ENCODE peak calls at places on chromosome 7, in four cellular contexts. One of them, this sample, is unnamed.
A peak's percentile ranks its signal among the peaks of the same experiment; 100 is the strongest.

GRCh38 chr7:2639151-2639993 is 7.6 kb downstream of the TTYH3 start:
- DNase-seq in esophagus squamous epithelium: no peak
- DNase-seq in psoas muscle: no peak
- DNase-seq in aorta: no peak
- DNase-seq in this sample: no peak

GRCh38 chr7:22726345-22726848 is 603 bp upstream of the IL6 start:
- DNase-seq in esophagus squamous epithelium: no peak
- DNase-seq in psoas muscle: peak; percentile 35
- DNase-seq in aorta: peak; percentile 54
- DNase-seq in this sample: no peak

GRCh38 chr7:103752995-103753394 is 236.5 kb downstream of the RELN start:
- DNase-seq in esophagus squamous epithelium: no peak
- DNase-seq in psoas muscle: no peak
- DNase-seq in aorta: no peak
- DNase-seq in this sample: no peak

GRCh38 chr7:128915841-128916642 is 5.5 kb upstream of the KCP start:
- DNase-seq in esophagus squamous epithelium: no peak
- DNase-seq in psoas muscle: no peak
- DNase-seq in aorta: no peak
- DNase-seq in this sample: no peak

GRCh38 chr7:89845952-89846351 is 308.3 kb upstream of the STEAP1 start:
- DNase-seq in esophagus squamous epithelium: no peak
- DNase-seq in psoas muscle: no peak
- DNase-seq in aorta: no peak
- DNase-seq in this sample: no peak

GRCh38 chr7:121385800-121386179 is 10.3 kb downstream of the FAM3C start:
- DNase-seq in esophagus squamous epithelium: no peak
- DNase-seq in psoas muscle: no peak
- DNase-seq in aorta: no peak
- DNase-seq in this sample: no peak

GRCh38 chr7:115340828-115341227 is 418.9 kb downstream of the MDFIC start:
- DNase-seq in esophagus squamous epithelium: no peak
- DNase-seq in psoas muscle: no peak
- DNase-seq in aorta: no peak
- DNase-seq in this sample: no peak

GRCh38 chr7:96786261-96786997 is 76.8 kb upstream of the SEM1 start:
- DNase-seq in esophagus squamous epithelium: no peak
- DNase-seq in psoas muscle: no peak
- DNase-seq in aorta: peak; percentile 39
- DNase-seq in this sample: no peak

GRCh38 chr7:155533120-155533826 is 13.1 kb downstream of the CNPY1 start:
- DNase-seq in esophagus squamous epithelium: no peak
- DNase-seq in psoas muscle: no peak
- DNase-seq in aorta: no peak
- DNase-seq in this sample: no peak

GRCh38 chr7:120123528-120123927 is 149.4 kb upstream of the KCND2 start:
- DNase-seq in esophagus squamous epithelium: no peak
- DNase-seq in psoas muscle: no peak
- DNase-seq in aorta: no peak
- DNase-seq in this sample: no peak

GRCh38 chr7:45919231-45919825 is 1.7 kb downstream of the IGFBP3 start:
- DNase-seq in esophagus squamous epithelium: no peak
- DNase-seq in psoas muscle: no peak
- DNase-seq in aorta: no peak
- DNase-seq in this sample: no peak

GRCh38 chr7:153523320-153524015 is 528.7 kb upstream of the DPP6 start:
- DNase-seq in esophagus squamous epithelium: no peak
- DNase-seq in psoas muscle: no peak
- DNase-seq in aorta: no peak
- DNase-seq in this sample: peak; percentile 64

GRCh38 chr7:134627109-134627774 is 19.4 kb upstream of the BPGM start:
- DNase-seq in esophagus squamous epithelium: no peak
- DNase-seq in psoas muscle: no peak
- DNase-seq in aorta: no peak
- DNase-seq in this sample: no peak

GRCh38 chr7:151705744-151706567 is 171.0 kb downstream of the PRKAG2 start:
- DNase-seq in esophagus squamous epithelium: no peak
- DNase-seq in psoas muscle: peak; percentile 59
- DNase-seq in aorta: no peak
- DNase-seq in this sample: no peak

GRCh38 chr7:119228482-119228881 is 1004.0 kb downstream of the ANKRD7 start:
- DNase-seq in esophagus squamous epithelium: no peak
- DNase-seq in psoas muscle: no peak
- DNase-seq in aorta: no peak
- DNase-seq in this sample: no peak

GRCh38 chr7:93231264-93231663 is 902 bp upstream of the VPS50 start:
- DNase-seq in esophagus squamous epithelium: no peak
- DNase-seq in psoas muscle: no peak
- DNase-seq in aorta: no peak
- DNase-seq in this sample: no peak

GRCh38 chr7:110681941-110682340 is 409.0 kb upstream of the LRRN3 start:
- DNase-seq in esophagus squamous epithelium: no peak
- DNase-seq in psoas muscle: no peak
- DNase-seq in aorta: no peak
- DNase-seq in this sample: no peak

GRCh38 chr7:129906700-129907099 is 46.1 kb downstream of the UBE2H start:
- DNase-seq in esophagus squamous epithelium: no peak
- DNase-seq in psoas muscle: no peak
- DNase-seq in aorta: no peak
- DNase-seq in this sample: no peak

GRCh38 chr7:156964971-156965370 is 15.5 kb downstream of the NOM1 start:
- DNase-seq in esophagus squamous epithelium: no peak
- DNase-seq in psoas muscle: no peak
- DNase-seq in aorta: no peak
- DNase-seq in this sample: no peak

GRCh38 chr7:5691536-5692090 is 89.8 kb downstream of the RNF216 start:
- DNase-seq in esophagus squamous epithelium: no peak
- DNase-seq in psoas muscle: no peak
- DNase-seq in aorta: no peak
- DNase-seq in this sample: no peak

GRCh38 chr7:135745702-135746312 is 2.8 kb downstream of the FAM180A start:
- DNase-seq in esophagus squamous epithelium: peak; percentile 6
- DNase-seq in psoas muscle: peak; percentile 72
- DNase-seq in aorta: peak; percentile 86
- DNase-seq in this sample: no peak

GRCh38 chr7:111486472-111487142 is 75.7 kb downstream of the IMMP2L start:
- DNase-seq in esophagus squamous epithelium: no peak
- DNase-seq in psoas muscle: no peak
- DNase-seq in aorta: no peak
- DNase-seq in this sample: no peak

GRCh38 chr7:5780801-5781496 is 514 bp downstream of the RNF216 start:
- DNase-seq in esophagus squamous epithelium: no peak
- DNase-seq in psoas muscle: peak; percentile 65
- DNase-seq in aorta: peak; percentile 73
- DNase-seq in this sample: peak; percentile 48

GRCh38 chr7:157274991-157275427 is 61.8 kb upstream of the DNAJB6 start:
- DNase-seq in esophagus squamous epithelium: no peak
- DNase-seq in psoas muscle: no peak
- DNase-seq in aorta: no peak
- DNase-seq in this sample: peak; percentile 15

GRCh38 chr7:140375808-140376730 is 22.3 kb downstream of the SLC37A3 start:
- DNase-seq in esophagus squamous epithelium: no peak
- DNase-seq in psoas muscle: no peak
- DNase-seq in aorta: no peak
- DNase-seq in this sample: no peak

GRCh38 chr7:71155236-71155635 is 23.3 kb downstream of the GALNT17 start:
- DNase-seq in esophagus squamous epithelium: no peak
- DNase-seq in psoas muscle: no peak
- DNase-seq in aorta: no peak
- DNase-seq in this sample: no peak

GRCh38 chr7:71157757-71158156 is 25.8 kb downstream of the GALNT17 start:
- DNase-seq in esophagus squamous epithelium: no peak
- DNase-seq in psoas muscle: no peak
- DNase-seq in aorta: no peak
- DNase-seq in this sample: no peak
- H3K4me3 ChIP-seq in esophagus squamous epithelium: no peak overlapping the region
- H3K4me3 ChIP-seq in psoas muscle: no peak overlapping the region
- H3K4me3 ChIP-seq in aorta: no peak overlapping the region
- H3K4me3 ChIP-seq in this sample: no peak overlapping the region

DNA sequence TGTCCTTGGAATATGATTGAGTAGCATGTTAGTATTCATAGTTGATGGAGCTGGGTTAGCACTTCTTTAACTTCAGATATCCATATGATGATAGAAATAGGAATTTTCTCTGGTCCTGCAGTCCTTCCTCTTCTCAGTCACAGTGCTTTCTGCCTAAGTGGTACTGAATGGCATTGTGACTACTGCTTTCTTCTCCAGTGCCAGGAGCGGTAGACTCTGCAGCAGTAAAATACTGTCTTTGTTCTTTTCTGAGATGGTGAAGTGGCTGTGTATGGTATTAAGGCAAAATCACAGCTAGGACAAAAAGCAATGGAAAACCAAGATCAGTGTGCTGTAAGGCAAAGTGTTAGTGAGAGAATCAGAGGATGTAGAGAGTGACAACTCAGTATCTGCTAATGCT is 46.6 kb downstream of the C1GALT1 start:
- DNase-seq in esophagus squamous epithelium: no peak
- DNase-seq in psoas muscle: no peak
- DNase-seq in aorta: no peak
- DNase-seq in this sample: no peak
- H3K27ac ChIP-seq in esophagus squamous epithelium: no peak overlapping the region
- H3K27ac ChIP-seq in psoas muscle: no peak overlapping the region
- H3K27ac ChIP-seq in aorta: no peak overlapping the region
- H3K27ac ChIP-seq in this sample: peak overlapping the region; percentile 92

DNA sequence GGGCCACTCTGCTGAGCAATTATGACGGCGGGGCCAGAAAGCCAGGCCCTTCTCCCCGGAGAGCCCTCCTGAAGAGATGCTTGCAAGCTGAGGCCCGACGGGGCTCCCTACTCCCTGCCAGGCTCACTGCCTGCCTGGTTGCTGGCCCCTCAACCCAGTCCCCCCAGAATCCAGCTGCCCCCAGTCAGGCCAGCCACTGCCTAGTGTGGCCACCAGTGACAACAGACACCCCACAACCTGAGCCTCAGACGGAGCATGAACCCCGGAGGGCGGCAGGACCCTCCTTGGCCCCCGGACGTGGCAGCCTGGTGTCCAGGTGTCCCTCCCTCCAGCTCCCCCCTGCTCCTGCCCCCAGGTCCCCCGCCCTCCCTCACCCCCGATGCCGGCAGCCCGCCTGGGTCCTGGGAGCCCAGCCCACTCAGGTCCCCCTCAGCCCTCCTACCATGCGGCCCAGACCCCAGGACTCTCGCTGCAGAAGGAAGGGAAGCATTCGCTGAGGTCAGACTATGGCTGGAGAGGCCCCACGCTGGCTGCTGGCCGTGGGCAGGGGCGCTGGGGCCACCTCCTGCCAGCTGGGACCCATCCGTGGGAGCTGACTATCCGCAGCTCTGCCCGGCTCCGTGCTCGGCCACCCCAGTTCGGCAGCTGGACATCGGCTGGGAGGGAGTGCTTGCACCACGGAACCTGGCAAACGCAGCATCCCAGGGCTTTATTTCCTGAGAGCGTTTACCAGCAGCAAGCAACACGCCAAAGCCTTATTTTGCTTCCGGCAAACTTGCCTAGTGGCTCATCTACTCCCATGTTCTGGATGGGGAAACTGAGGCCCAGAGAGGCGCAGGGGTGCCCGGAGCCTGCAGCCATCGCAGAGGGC is 89.8 kb downstream of the UNCX start:
- DNase-seq in esophagus squamous epithelium: no peak
- DNase-seq in psoas muscle: no peak
- DNase-seq in aorta: no peak
- DNase-seq in this sample: no peak
- H3K27me3 ChIP-seq in esophagus squamous epithelium: no peaks in the 10 kb centered on the region
- H3K27me3 ChIP-seq in psoas muscle: peaks cover 65% of the 10 kb centered on the region
- H3K27me3 ChIP-seq in aorta: no peaks in the 10 kb centered on the region
- H3K27me3 ChIP-seq in this sample: no peaks in the 10 kb centered on the region

DNA sequence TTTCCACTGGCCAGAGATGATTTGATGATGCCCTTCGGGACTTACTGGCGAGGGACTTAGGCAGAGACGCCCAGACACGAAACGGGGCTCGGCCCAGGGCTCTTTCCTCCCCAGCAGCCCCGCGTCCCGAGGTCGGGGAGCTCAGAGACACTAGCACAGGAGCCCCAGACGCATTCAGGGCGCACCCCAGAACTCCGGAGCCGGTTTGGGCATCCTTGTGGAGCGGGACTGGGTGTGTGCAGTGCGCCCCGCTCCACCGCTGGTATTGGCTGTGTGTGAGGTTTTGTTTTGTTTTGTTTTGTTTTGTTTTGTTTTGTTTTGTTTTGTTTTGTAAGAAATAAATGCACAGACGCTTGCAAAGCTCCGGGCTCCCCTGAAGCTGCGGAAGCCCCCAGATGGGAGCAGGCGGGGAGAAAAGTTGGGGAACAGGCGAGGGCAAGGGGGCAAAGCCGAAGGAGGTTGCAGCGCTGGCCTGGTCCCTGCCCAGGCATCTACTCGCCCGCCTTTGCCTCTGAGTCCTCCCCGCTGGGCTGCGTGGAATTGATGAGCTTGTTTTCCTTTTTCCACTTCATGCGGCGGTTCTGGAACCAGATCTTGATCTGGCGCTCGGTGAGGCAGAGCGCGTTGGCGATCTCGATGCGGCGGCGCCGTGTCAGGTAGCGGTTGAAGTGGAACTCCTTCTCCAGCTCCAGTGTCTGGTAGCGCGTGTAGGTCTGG is 1.8 kb upstream of the HOXA5 start:
- DNase-seq in esophagus squamous epithelium: no peak
- DNase-seq in psoas muscle: no peak
- DNase-seq in aorta: no peak
- DNase-seq in this sample: no peak
- H3K4me3 ChIP-seq in esophagus squamous epithelium: peak overlapping the region; percentile 65
- H3K4me3 ChIP-seq in psoas muscle: peak overlapping the region; percentile 11
- H3K4me3 ChIP-seq in aorta: no peak overlapping the region
- H3K4me3 ChIP-seq in this sample: no peak overlapping the region

GRCh38 chr7:100248483-100248882 is 28.7 kb downstream of the PVRIG start:
- DNase-seq in esophagus squamous epithelium: no peak
- DNase-seq in psoas muscle: no peak
- DNase-seq in aorta: no peak
- DNase-seq in this sample: no peak
- H3K27ac ChIP-seq in esophagus squamous epithelium: no peak overlapping the region
- H3K27ac ChIP-seq in psoas muscle: peak overlapping the region; percentile 96
- H3K27ac ChIP-seq in aorta: no peak overlapping the region
- H3K27ac ChIP-seq in this sample: no peak overlapping the region

DNA sequence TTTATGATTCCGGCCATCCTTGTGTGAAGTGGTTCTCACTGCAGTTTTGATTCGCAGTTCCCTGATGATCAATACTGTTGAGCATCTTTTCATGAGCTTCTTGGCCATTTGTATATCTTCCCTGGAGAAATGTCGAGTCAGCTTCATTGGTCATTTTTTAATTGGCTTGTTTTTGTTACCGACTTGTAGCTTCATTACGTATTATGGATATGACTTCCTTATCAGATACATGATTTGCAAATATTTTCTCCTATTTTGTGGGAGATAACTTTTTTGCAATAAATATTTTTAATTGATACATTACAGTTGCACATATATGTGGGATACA is 27.4 kb upstream of the TPK1 start:
- DNase-seq in esophagus squamous epithelium: no peak
- DNase-seq in psoas muscle: no peak
- DNase-seq in aorta: no peak
- DNase-seq in this sample: no peak
- H3K27me3 ChIP-seq in esophagus squamous epithelium: no peaks in the 10 kb centered on the region
- H3K27me3 ChIP-seq in psoas muscle: no peaks in the 10 kb centered on the region
- H3K27me3 ChIP-seq in aorta: no peaks in the 10 kb centered on the region
- H3K27me3 ChIP-seq in this sample: no peaks in the 10 kb centered on the region